ENCODE peak calls at places on chromosomes 4 and X, in four cellular contexts. V is tibial nerve, M is tibial artery, Q is pancreas. K is an unnamed sample.

GRCh38 chr4:13641084-13641483 is 13.6 kb upstream of the BOD1L1 start:
- DNase-seq in V (no peak), M (no peak), Q (no peak), K (no peak)

GRCh38 chr4:174926958-174927357 is 8.8 kb downstream of the ADAM29 start:
- DNase-seq in V (no peak), M (no peak), Q (no peak), K (no peak)

GRCh38 chr4:986949-987688 is at the start of gene IDUA:
- DNase-seq in V (peak; percentile 55), M (peak; percentile 71), Q (peak; percentile 83), K (peak; percentile 82)

GRCh38 chrX:50407976-50408375 is 62.6 kb downstream of the DGKK start:
- DNase-seq in V (no peak), M (no peak), Q (no peak), K (no peak)

GRCh38 chrX:17638731-17639130 is 98.6 kb upstream of the SCML1 start:
- DNase-seq in V (no peak), M (no peak), Q (no peak), K (no peak)

GRCh38 chr4:630661-631060 is 5.3 kb downstream of the PDE6B start:
- DNase-seq in V (no peak), M (no peak), Q (no peak), K (no peak)

GRCh38 chr4:132792305-132792704 is 356.8 kb upstream of the PCDH10 start:
- DNase-seq in V (no peak), M (no peak), Q (no peak), K (no peak)

GRCh38 chr4:154743683-154744340 is at the start of gene LRAT:
- DNase-seq in V (no peak), M (no peak), Q (peak; percentile 80), K (peak; percentile 58)

GRCh38 chr4:122577808-122578781 is 42.8 kb downstream of the IL21 start:
- DNase-seq in V (peak; percentile 31), M (no peak), Q (no peak), K (peak; percentile 57)

GRCh38 chrX:118497180-118497814 is 1.7 kb downstream of the DOCK11 start:
- DNase-seq in V (no peak), M (no peak), Q (no peak), K (no peak)

GRCh38 chr4:156790866-156791265 is 180.7 kb downstream of the PDGFC start:
- DNase-seq in V (no peak), M (no peak), Q (no peak), K (no peak)

GRCh38 chrX:27555514-27555913 is 34.6 kb upstream of the DCAF8L2 start:
- DNase-seq in V (no peak), M (no peak), Q (no peak), K (peak; percentile 5)

GRCh38 chr4:77714514-77714913 is 104.7 kb downstream of the CNOT6L start:
- DNase-seq in V (no peak), M (no peak), Q (no peak), K (no peak)

GRCh38 chr4:31737419-31737818 is 1017.2 kb downstream of the PCDH7 start:
- DNase-seq in V (no peak), M (no peak), Q (no peak), K (no peak)

GRCh38 chrX:128634754-128635153 is 582.6 kb upstream of the ACTRT1 start:
- DNase-seq in V (no peak), M (no peak), Q (no peak), K (no peak)

GRCh38 chr4:156656911-156657310 is 314.7 kb downstream of the PDGFC start:
- DNase-seq in V (no peak), M (no peak), Q (no peak), K (no peak)

GRCh38 chr4:169229571-169230028 is 41.2 kb downstream of the SH3RF1 start:
- DNase-seq in V (no peak), M (peak; percentile 37), Q (no peak), K (no peak)

GRCh38 chrX:97380200-97380599 is 496.5 kb downstream of the RPA4 start:
- DNase-seq in V (no peak), M (no peak), Q (no peak), K (no peak)
- TF ChIP-seq CTCF in V (no peak), M (no peak), Q (no peak), K (no peak)

GRCh38 chr4:142705820-142706219 is 140.3 kb downstream of the INPP4B start:
- DNase-seq in V (no peak), M (no peak), Q (no peak), K (peak; percentile 9)
- H3K4me1 ChIP-seq in V (no peaks in the 10 kb centered on the region), M (no peaks in the 10 kb centered on the region), Q (no peaks in the 10 kb centered on the region), K (no peaks in the 10 kb centered on the region)

GRCh38 chr4:78780093-78780492 is 3.9 kb downstream of the BMP2K start:
- DNase-seq in V (no peak), M (no peak), Q (no peak), K (no peak)
- H3K4me3 ChIP-seq in V (no peak overlapping the region), M (no peak overlapping the region), Q (no peak overlapping the region), K (no peak overlapping the region)

GRCh38 chr4:118883861-118884260 is 4.8 kb upstream of the SYNPO2 start:
- DNase-seq in V (no peak), M (no peak), Q (no peak), K (no peak)
- TF ChIP-seq CTCF in V (no peak), M (no peak), Q (no peak), K (peak; percentile 63)

DNA sequence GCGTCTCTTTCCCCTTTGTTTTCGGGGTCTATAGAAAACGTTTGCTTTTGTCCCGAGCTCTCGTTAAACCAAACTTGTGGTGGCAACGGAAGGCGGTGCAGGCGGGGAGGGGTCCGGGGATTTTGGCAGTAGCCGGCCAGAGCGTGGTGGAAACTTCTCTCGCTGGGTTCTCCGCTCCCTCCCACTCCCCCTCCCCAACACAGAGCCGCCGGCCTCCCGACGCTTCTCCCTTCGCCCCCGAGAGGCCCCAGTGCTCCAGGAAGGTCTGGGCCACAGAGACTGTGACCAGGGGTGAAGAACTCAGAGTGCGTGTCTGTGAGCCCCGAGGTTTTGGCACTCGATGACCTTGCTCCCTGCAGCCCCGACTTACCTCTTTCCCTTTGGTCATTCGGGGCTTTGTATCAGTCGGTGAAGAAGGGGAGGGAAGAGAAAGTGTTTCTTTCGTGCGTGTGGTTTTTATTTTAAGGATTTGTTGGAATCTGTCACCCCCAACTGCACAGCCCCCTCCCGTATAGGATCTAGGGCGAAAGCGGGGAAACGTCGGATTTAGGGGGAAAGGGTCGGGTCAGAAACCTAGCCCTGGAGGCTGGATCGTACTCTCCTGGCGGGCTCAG is 9.0 kb upstream of the BCOR start:
- DNase-seq in V (no peak), M (no peak), Q (no peak), K (no peak)
- H3K4me1 ChIP-seq in V (peaks cover 4% of the 10 kb centered on the region), M (no peaks in the 10 kb centered on the region), Q (peaks cover 13% of the 10 kb centered on the region), K (no peaks in the 10 kb centered on the region)

K was measured in BE2C.